ENCODE peak calls at places on chromosome 1, in four cellular contexts. One of them, this sample, is unnamed.
A peak's percentile ranks its signal among the peaks of the same experiment; 100 is the strongest.

GRCh38 chr1:66788231-66788939 is 12.7 kb downstream of the INSL5 start:
- DNase-seq in right lobe of liver: no peak
- DNase-seq in SK-N-SH: no peak
- DNase-seq in prostate gland: no peak
- DNase-seq in this sample: no peak

GRCh38 chr1:161973924-161974845 is 49.5 kb downstream of the OLFML2B start:
- DNase-seq in right lobe of liver: no peak
- DNase-seq in SK-N-SH: no peak
- DNase-seq in prostate gland: no peak
- DNase-seq in this sample: no peak

GRCh38 chr1:36912365-36912840 is 121.9 kb downstream of the GRIK3 start:
- DNase-seq in right lobe of liver: no peak
- DNase-seq in SK-N-SH: no peak
- DNase-seq in prostate gland: no peak
- DNase-seq in this sample: no peak

GRCh38 chr1:29271724-29272123 is 35.4 kb downstream of the PTPRU start:
- DNase-seq in right lobe of liver: peak; percentile 63
- DNase-seq in SK-N-SH: no peak
- DNase-seq in prostate gland: peak; percentile 81
- DNase-seq in this sample: peak; percentile 84

GRCh38 chr1:1305300-1306069 is 2.2 kb downstream of the ACAP3 start:
- DNase-seq in right lobe of liver: peak; percentile 59
- DNase-seq in SK-N-SH: no peak
- DNase-seq in prostate gland: peak; percentile 42
- DNase-seq in this sample: peak; percentile 85

GRCh38 chr1:223711173-223711572 is 1.2 kb upstream of the CAPN2 start:
- DNase-seq in right lobe of liver: no peak
- DNase-seq in SK-N-SH: no peak
- DNase-seq in prostate gland: no peak
- DNase-seq in this sample: no peak

GRCh38 chr1:22350171-22350961 is 101.3 kb upstream of the ZBTB40 start:
- DNase-seq in right lobe of liver: no peak
- DNase-seq in SK-N-SH: peak; percentile 81
- DNase-seq in prostate gland: no peak
- DNase-seq in this sample: no peak

GRCh38 chr1:181424786-181425403 is 58.4 kb upstream of the CACNA1E start:
- DNase-seq in right lobe of liver: peak; percentile 61
- DNase-seq in SK-N-SH: peak; percentile 79
- DNase-seq in prostate gland: peak; percentile 67
- DNase-seq in this sample: peak; percentile 88

GRCh38 chr1:181557313-181557712 is 74.0 kb downstream of the CACNA1E start:
- DNase-seq in right lobe of liver: no peak
- DNase-seq in SK-N-SH: no peak
- DNase-seq in prostate gland: no peak
- DNase-seq in this sample: no peak

GRCh38 chr1:7509593-7509992 is 261.5 kb upstream of the VAMP3 start:
- DNase-seq in right lobe of liver: no peak
- DNase-seq in SK-N-SH: no peak
- DNase-seq in prostate gland: no peak
- DNase-seq in this sample: no peak

GRCh38 chr1:162631546-162632233 is 574 bp upstream of the DDR2 start:
- DNase-seq in right lobe of liver: no peak
- DNase-seq in SK-N-SH: peak; percentile 42
- DNase-seq in prostate gland: no peak
- DNase-seq in this sample: no peak

GRCh38 chr1:107782192-107782845 is 182.7 kb downstream of the VAV3 start:
- DNase-seq in right lobe of liver: no peak
- DNase-seq in SK-N-SH: peak; percentile 25
- DNase-seq in prostate gland: peak; percentile 57
- DNase-seq in this sample: no peak

GRCh38 chr1:205676597-205676996 is 3.7 kb downstream of the SLC45A3 start:
- DNase-seq in right lobe of liver: no peak
- DNase-seq in SK-N-SH: no peak
- DNase-seq in prostate gland: no peak
- DNase-seq in this sample: no peak

GRCh38 chr1:42816600-42817439 is at the start of the genes ERMAP and SVBP:
- DNase-seq in right lobe of liver: peak; percentile 97
- DNase-seq in SK-N-SH: peak; percentile 98
- DNase-seq in prostate gland: peak; percentile 89
- DNase-seq in this sample: peak; percentile 97

GRCh38 chr1:42927274-42927841 is 31.3 kb downstream of the SLC2A1 start:
- DNase-seq in right lobe of liver: no peak
- DNase-seq in SK-N-SH: no peak
- DNase-seq in prostate gland: no peak
- DNase-seq in this sample: peak; percentile 31

GRCh38 chr1:216740334-216740733 is 17.1 kb upstream of the ESRRG start:
- DNase-seq in right lobe of liver: no peak
- DNase-seq in SK-N-SH: no peak
- DNase-seq in prostate gland: no peak
- DNase-seq in this sample: no peak

GRCh38 chr1:216739771-216740170 is 16.5 kb upstream of the ESRRG start:
- DNase-seq in right lobe of liver: no peak
- DNase-seq in SK-N-SH: no peak
- DNase-seq in prostate gland: no peak
- DNase-seq in this sample: no peak

DNA sequence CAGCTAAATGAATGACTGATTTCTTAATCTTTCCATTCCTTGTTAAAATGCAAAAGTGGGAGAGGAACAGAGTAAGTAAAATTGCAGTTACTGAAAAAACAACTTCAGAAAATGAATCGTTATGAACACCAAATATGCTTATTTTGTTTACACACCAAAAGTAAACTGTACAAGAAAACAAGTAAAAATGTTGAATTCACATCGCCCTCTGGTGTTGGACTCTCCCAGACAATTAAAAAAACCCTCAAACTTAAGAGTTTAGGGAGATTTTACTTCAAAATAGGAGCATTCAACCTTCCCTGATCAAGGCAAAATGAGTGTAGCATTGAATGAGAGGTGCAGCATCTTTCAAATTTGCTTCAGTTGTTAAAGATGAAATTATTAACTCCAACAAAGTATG is 19.4 kb upstream of the ESRRG start:
- DNase-seq in right lobe of liver: no peak
- DNase-seq in SK-N-SH: no peak
- DNase-seq in prostate gland: no peak
- DNase-seq in this sample: peak; percentile 9
- H3K4me1 ChIP-seq in right lobe of liver: no peaks in the 10 kb centered on the region
- H3K4me1 ChIP-seq in SK-N-SH: no peaks in the 10 kb centered on the region
- H3K4me1 ChIP-seq in prostate gland: no peaks in the 10 kb centered on the region
- H3K4me1 ChIP-seq in this sample: no peaks in the 10 kb centered on the region

GRCh38 chr1:19463204-19463803 is 22.0 kb downstream of the CAPZB start:
- DNase-seq in right lobe of liver: no peak
- DNase-seq in SK-N-SH: no peak
- DNase-seq in prostate gland: no peak
- DNase-seq in this sample: peak; percentile 53
- H3K4me3 ChIP-seq in right lobe of liver: no peak overlapping the region
- H3K4me3 ChIP-seq in SK-N-SH: no peak overlapping the region
- H3K4me3 ChIP-seq in prostate gland: no peak overlapping the region
- H3K4me3 ChIP-seq in this sample: no peak overlapping the region

GRCh38 chr1:12434686-12435085 is 183.3 kb downstream of the DHRS3 start:
- DNase-seq in right lobe of liver: no peak
- DNase-seq in SK-N-SH: no peak
- DNase-seq in prostate gland: no peak
- DNase-seq in this sample: no peak

GRCh38 chr1:12435639-12436344 is 182.2 kb downstream of the DHRS3 start:
- DNase-seq in right lobe of liver: no peak
- DNase-seq in SK-N-SH: no peak
- DNase-seq in prostate gland: no peak
- DNase-seq in this sample: no peak

GRCh38 chr1:12432897-12433296 is 185.1 kb downstream of the DHRS3 start:
- DNase-seq in right lobe of liver: no peak
- DNase-seq in SK-N-SH: no peak
- DNase-seq in prostate gland: no peak
- DNase-seq in this sample: no peak

GRCh38 chr1:12433323-12434053 is 184.5 kb downstream of the DHRS3 start:
- DNase-seq in right lobe of liver: peak; percentile 77
- DNase-seq in SK-N-SH: peak; percentile 42
- DNase-seq in prostate gland: no peak
- DNase-seq in this sample: no peak

GRCh38 chr1:12434174-12434573 is 183.8 kb downstream of the DHRS3 start:
- DNase-seq in right lobe of liver: no peak
- DNase-seq in SK-N-SH: no peak
- DNase-seq in prostate gland: no peak
- DNase-seq in this sample: no peak
- H3K4me1 ChIP-seq in right lobe of liver: peaks cover 25% of the 10 kb centered on the region
- H3K4me1 ChIP-seq in SK-N-SH: peaks cover 27% of the 10 kb centered on the region
- H3K4me1 ChIP-seq in prostate gland: peaks cover 14% of the 10 kb centered on the region
- H3K4me1 ChIP-seq in this sample: peaks cover 16% of the 10 kb centered on the region

GRCh38 chr1:87399264-87399663 is 70.6 kb downstream of the LMO4 start:
- DNase-seq in right lobe of liver: no peak
- DNase-seq in SK-N-SH: no peak
- DNase-seq in prostate gland: no peak
- DNase-seq in this sample: no peak
- H3K4me3 ChIP-seq in right lobe of liver: no peak overlapping the region
- H3K4me3 ChIP-seq in SK-N-SH: no peak overlapping the region
- H3K4me3 ChIP-seq in prostate gland: no peak overlapping the region
- H3K4me3 ChIP-seq in this sample: no peak overlapping the region

GRCh38 chr1:231817813-231818212 is 191.2 kb downstream of the DISC1 start:
- DNase-seq in right lobe of liver: no peak
- DNase-seq in SK-N-SH: no peak
- DNase-seq in prostate gland: no peak
- DNase-seq in this sample: no peak
- H3K4me1 ChIP-seq in right lobe of liver: no peaks in the 10 kb centered on the region
- H3K4me1 ChIP-seq in SK-N-SH: no peaks in the 10 kb centered on the region
- H3K4me1 ChIP-seq in prostate gland: no peaks in the 10 kb centered on the region
- H3K4me1 ChIP-seq in this sample: no peaks in the 10 kb centered on the region